ENCODE peak calls at places on chromosomes 1 and 21, in five cellular contexts. O, P, K, U and E are unnamed samples.

GRCh38 chr1:191901651-191902050 is 256.6 kb upstream of the RGS18 start:
- DNase-seq in P (no peak), K (no peak), U (no peak), O (no peak), E (no peak)

GRCh38 chr1:155184835-155185782 is 11.5 kb downstream of the TRIM46 start:
- DNase-seq in K (no peak), P (peak; percentile 90), U (no peak), O (peak; percentile 71), E (no peak)

GRCh38 chr1:21659099-21659923 is 9.8 kb downstream of the RAP1GAP start:
- DNase-seq in P (peak; percentile 60), K (no peak), O (peak; percentile 68), U (peak; percentile 68), E (peak; percentile 58)

GRCh38 chr1:151990856-151991198 is 2.8 kb downstream of the S100A10 start:
- DNase-seq in K (no peak), U (no peak), O (peak; percentile 87), P (no peak), E (peak; percentile 73)

GRCh38 chr1:14810631-14811325 is 212.3 kb downstream of the KAZN start:
- DNase-seq in O (no peak), U (no peak), P (no peak), K (peak; percentile 50), E (no peak)

GRCh38 chr1:27496604-27497155 is 6.7 kb upstream of the WASF2 start:
- DNase-seq in O (no peak), P (no peak), U (no peak), K (no peak), E (no peak)

GRCh38 chr1:160739098-160739511 is at the start of gene SLAMF7:
- DNase-seq in O (no peak), P (no peak), K (no peak), U (no peak), E (no peak)

GRCh38 chr1:174398246-174398645 is 49.5 kb upstream of the GPR52 start:
- DNase-seq in P (no peak), O (no peak), K (no peak), U (no peak), E (no peak)

GRCh38 chr1:89429062-89429461 is 65.2 kb downstream of the GBP6 start:
- DNase-seq in K (no peak), U (no peak), P (no peak), O (no peak), E (no peak)

GRCh38 chr1:53557830-53558784 is 98.9 kb downstream of the DMRTB1 start:
- DNase-seq in U (no peak), O (no peak), P (no peak), K (no peak), E (no peak)

GRCh38 chr1:176744142-176744541 is 281.2 kb downstream of the PAPPA2 start:
- DNase-seq in O (no peak), U (no peak), P (no peak), K (no peak), E (no peak)

GRCh38 chr1:202122639-202123335 is at the start of gene GPR37L1:
- DNase-seq in O (no peak), U (no peak), P (no peak), K (no peak), E (peak; percentile 58)

GRCh38 chr1:208445710-208446702 is 201.8 kb upstream of the PLXNA2 start:
- DNase-seq in K (no peak), U (no peak), O (peak; percentile 72), P (no peak), E (no peak)

GRCh38 chr1:233357595-233358446 is 30.3 kb downstream of the MAP3K21 start:
- DNase-seq in O (no peak), K (no peak), U (no peak), P (no peak), E (no peak)

GRCh38 chr1:20266141-20266540 is 24.5 kb upstream of the VWA5B1 start:
- DNase-seq in U (no peak), P (no peak), O (no peak), K (no peak), E (no peak)

GRCh38 chr1:161930064-161930463 is 93.6 kb downstream of the OLFML2B start:
- DNase-seq in P (no peak), K (no peak), U (no peak), O (no peak), E (no peak)

GRCh38 chr1:69693921-69694320 is 126.2 kb downstream of the LRRC7 start:
- DNase-seq in P (no peak), K (no peak), O (no peak), U (no peak), E (no peak)

GRCh38 chr1:246583448-246584185 is 17.4 kb downstream of the CNST start:
- DNase-seq in U (no peak), P (no peak), K (peak; percentile 54), O (peak; percentile 79), E (peak; percentile 98)

GRCh38 chr21:41681336-41681801 is 85.5 kb downstream of the RIPK4 start:
- DNase-seq in U (no peak), O (no peak), K (no peak), P (no peak), E (no peak)